ENCODE peak calls at places on chromosomes 1 and 21, in six cellular contexts. I is cardiac fibroblast, W is fibroblast of mammary gland, T is skeletal muscle cell, A is left ventricle myocardium inferior, N is astrocyte. O is an unnamed sample.

GRCh38 chr21:45736705-45737484 is 93.4 kb downstream of the PCBP3 start:
- DNase-seq in A (no peak), W (peak), T (no peak), I (no peak), N (no peak), O (no peak)

GRCh38 chr1:108983114-108983513 is 19.8 kb upstream of the CLCC1 start:
- DNase-seq in N (no peak), A (no peak), I (no peak), W (no peak), T (no peak), O (no peak)

GRCh38 chr1:25028587-25028909 is 98.5 kb upstream of the RUNX3 start:
- DNase-seq in A (no peak), I (no peak), N (no peak), T (no peak), W (no peak), O (no peak)

GRCh38 chr1:43383449-43383848 is 6.2 kb downstream of the MED8 start:
- DNase-seq in T (no peak), A (no peak), N (no peak), W (no peak), I (no peak), O (no peak)

GRCh38 chr1:3899776-3900149 is 309 bp downstream of the C1orf174 start:
- DNase-seq in A (peak), W (no peak), N (no peak), T (no peak), I (no peak), O (no peak)

GRCh38 chr1:184390889-184391288 is 4.1 kb downstream of the C1orf21 start:
- DNase-seq in N (no peak), W (no peak), I (no peak), A (no peak), T (no peak), O (no peak)

GRCh38 chr1:45620588-45621500 is 3.0 kb downstream of the CCDC17 start:
- DNase-seq in W (no peak), A (no peak), I (no peak), T (no peak), N (no peak), O (no peak)

GRCh38 chr1:111515291-111516007 is 12.0 kb upstream of the ADORA3 start:
- DNase-seq in A (peak), I (peak), T (no peak), W (peak), N (peak), O (no peak)

GRCh38 chr1:221418346-221418745 is 323.5 kb downstream of the DUSP10 start:
- DNase-seq in I (peak), W (peak), N (peak), T (no peak), A (no peak), O (no peak)

GRCh38 chr1:2372551-2373490 is 18.5 kb downstream of the MORN1 start:
- DNase-seq in A (peak), I (no peak), N (no peak), T (no peak), W (no peak), O (no peak)

GRCh38 chr1:38045431-38046332 is 911 bp downstream of the POU3F1 start:
- DNase-seq in T (no peak), A (no peak), W (no peak), N (no peak), I (no peak), O (peak)

GRCh38 chr1:117682372-117682771 is 76.5 kb downstream of the TENT5C start:
- DNase-seq in N (no peak), A (peak), T (no peak), I (no peak), W (no peak), O (no peak)

GRCh38 chr1:36307601-36308330 is 1.6 kb downstream of the SH3D21 start:
- DNase-seq in W (no peak), T (no peak), I (no peak), N (no peak), A (no peak), O (peak)

GRCh38 chr1:245986404-245987221 is 520.5 kb downstream of the SMYD3 start:
- DNase-seq in T (peak), I (peak), A (no peak), N (peak), W (peak), O (no peak)

GRCh38 chr1:29900086-29900485 is 663.8 kb downstream of the PTPRU start:
- DNase-seq in A (no peak), W (no peak), T (no peak), I (no peak), N (no peak), O (no peak)

GRCh38 chr1:196355206-196355786 is 252.9 kb downstream of the KCNT2 start:
- DNase-seq in N (peak), A (no peak), W (peak), I (peak), T (no peak), O (no peak)

GRCh38 chr1:218874313-218874712 is 299.4 kb upstream of the LYPLAL1 start:
- DNase-seq in N (peak), I (peak), W (peak), T (peak), A (no peak), O (no peak)

GRCh38 chr1:202034683-202035462 is 24.5 kb downstream of the ELF3 start:
- DNase-seq in A (peak), T (peak), N (peak), W (peak), I (peak), O (peak)

GRCh38 chr1:25703671-25704637 is 87.4 kb downstream of the MAN1C1 start:
- DNase-seq in T (no peak), A (peak), N (no peak), I (no peak), W (no peak), O (no peak)

GRCh38 chr1:66533804-66534745 is at the start of gene SGIP1:
- DNase-seq in A (peak), N (peak), I (peak), W (peak), T (peak), O (peak)

GRCh38 chr1:158016651-158017335 is 23.3 kb downstream of the KIRREL1 start:
- DNase-seq in A (no peak), N (no peak), W (no peak), I (no peak), T (no peak), O (no peak)

GRCh38 chr21:27802816-27803475 is 836.1 kb upstream of the ADAMTS5 start:
- DNase-seq in W (peak), T (no peak), N (no peak), I (peak), A (no peak), O (peak)

GRCh38 chr1:202046748-202047708 is 36.6 kb downstream of the ELF3 start:
- DNase-seq in I (no peak), T (no peak), N (no peak), A (no peak), W (no peak), O (no peak)

GRCh38 chr1:228368801-228369607 is 37.6 kb downstream of the TRIM11 start:
- DNase-seq in T (no peak), N (no peak), A (peak), W (no peak), I (peak), O (peak)

GRCh38 chr1:55064071-55064581 is 24.8 kb downstream of the PCSK9 start:
- DNase-seq in N (peak), A (no peak), W (no peak), T (no peak), I (peak), O (no peak)

GRCh38 chr1:224267922-224268321 is 62.0 kb downstream of the NVL start:
- DNase-seq in A (no peak), I (no peak), T (no peak), N (no peak), W (no peak), O (no peak)

GRCh38 chr1:75707191-75707590 is 17.3 kb upstream of the ACADM start:
- DNase-seq in A (no peak), W (no peak), I (no peak), N (no peak), T (no peak), O (no peak)

GRCh38 chr1:52632732-52633290 is at the start of gene SHISAL2A:
- DNase-seq in I (no peak), N (peak), T (peak), A (peak), W (peak), O (peak)

GRCh38 chr1:204092632-204093420 is 19.9 kb downstream of the SOX13 start:
- DNase-seq in N (no peak), I (no peak), T (no peak), W (no peak), A (no peak), O (no peak)

GRCh38 chr1:53294557-53294956 is 33.3 kb downstream of the LRP8 start:
- DNase-seq in I (peak), W (peak), N (peak), A (no peak), T (peak), O (no peak)